ENCODE peak calls at places on chromosome 5, in nine cellular contexts. P is C1 segment of cervical spinal cord; E is Panc1; H is midbrain; L is NCI-H748 treated with DMSO at 0.1 percent for 48 hours; J is stimulated activated CD4-positive, alpha-beta T cell treated with anti-CD3 and anti-CD28 coated beads, Interleukin-1b, Interleukin-23, amount 100 ng/mL, for 24 hours; F is HCT116; V is bronchial epithelial cell; G is psoas muscle. T is an unnamed sample.

GRCh38 chr5:153267506-153267905 is 223.0 kb upstream of the GRIA1 start:
- DNase-seq in P (no peak), E (no peak), H (no peak), L (no peak), J (no peak), F (no peak), V (peak; percentile 89), G (no peak), T (no peak)

GRCh38 chr5:66904189-66904588 is 292.4 kb downstream of the CD180 start:
- DNase-seq in P (no peak), E (no peak), H (no peak), L (peak; percentile 12), J (no peak), F (no peak), V (no peak), G (no peak), T (no peak)

GRCh38 chr5:151093476-151093889 is 12.6 kb upstream of the TNIP1 start:
- DNase-seq in P (no peak), E (no peak), H (no peak), L (no peak), J (no peak), F (no peak), V (peak; percentile 96), G (no peak), T (peak; percentile 41)

GRCh38 chr5:9297171-9297570 is 248.7 kb downstream of the SEMA5A start:
- DNase-seq in P (no peak), E (no peak), H (no peak), L (no peak), J (no peak), F (no peak), V (peak; percentile 13), G (no peak), T (no peak)

GRCh38 chr5:2989517-2989916 is 238.0 kb upstream of the IRX2 start:
- DNase-seq in P (no peak), E (no peak), H (no peak), L (peak; percentile 88), J (no peak), F (no peak), V (no peak), G (no peak), T (no peak)

GRCh38 chr5:32419791-32420190 is 24.7 kb downstream of the ZFR start:
- DNase-seq in P (no peak), E (no peak), H (peak; percentile 20), L (no peak), J (no peak), F (no peak), V (no peak), G (peak; percentile 29), T (peak; percentile 13)

GRCh38 chr5:173907284-173907683 is 19.1 kb downstream of the CPEB4 start:
- DNase-seq in P (no peak), E (no peak), H (no peak), L (no peak), J (no peak), F (no peak), V (no peak), G (no peak), T (no peak)

GRCh38 chr5:2685651-2686050 is 65.8 kb downstream of the IRX2 start:
- DNase-seq in P (no peak), E (no peak), H (no peak), L (no peak), J (no peak), F (no peak), V (peak; percentile 92), G (no peak), T (peak; percentile 14)

GRCh38 chr5:95725071-95725820 is 5.9 kb upstream of the RHOBTB3 start:
- DNase-seq in P (no peak), E (no peak), H (no peak), L (no peak), J (no peak), F (no peak), V (no peak), G (no peak), T (no peak)

GRCh38 chr5:150065346-150065745 is 21.0 kb downstream of the CSF1R start:
- DNase-seq in P (peak; percentile 40), E (no peak), H (no peak), L (no peak), J (no peak), F (no peak), V (no peak), G (peak; percentile 49), T (peak; percentile 52)

GRCh38 chr5:141245250-141245717 is at the start of gene PCDHB15:
- DNase-seq in P (no peak), E (no peak), H (peak; percentile 11), L (peak; percentile 68), J (no peak), F (no peak), V (no peak), G (no peak), T (peak; percentile 21)

GRCh38 chr5:158676642-158677489 is 422.9 kb downstream of the EBF1 start:
- DNase-seq in P (no peak), E (no peak), H (no peak), L (no peak), J (no peak), F (no peak), V (no peak), G (no peak), T (no peak)

GRCh38 chr5:168714046-168714445 is 134.9 kb upstream of the PANK3 start:
- DNase-seq in P (no peak), E (no peak), H (no peak), L (no peak), J (no peak), F (no peak), V (peak; percentile 69), G (no peak), T (no peak)

GRCh38 chr5:128349044-128349629 is 188.9 kb downstream of the FBN2 start:
- DNase-seq in P (no peak), E (no peak), H (no peak), L (peak; percentile 98), J (no peak), F (peak; percentile 8), V (peak; percentile 96), G (no peak), T (no peak)

GRCh38 chr5:138054863-138055558 is 22.1 kb upstream of the FAM13B start:
- DNase-seq in P (peak; percentile 25), E (no peak), H (peak; percentile 74), L (no peak), J (no peak), F (no peak), V (peak; percentile 31), G (no peak), T (peak; percentile 88)

GRCh38 chr5:10248378-10249260 is 1.1 kb downstream of the ATPSCKMT start:
- DNase-seq in P (no peak), E (no peak), H (no peak), L (no peak), J (no peak), F (no peak), V (no peak), G (no peak), T (no peak)

GRCh38 chr5:120463991-120464626 is at the start of gene PRR16:
- DNase-seq in P (peak; percentile 15), E (no peak), H (peak; percentile 71), L (peak; percentile 11), J (no peak), F (no peak), V (peak; percentile 13), G (peak; percentile 69), T (peak; percentile 37)

GRCh38 chr5:169584998-169585451 is 1.5 kb downstream of the SPDL1 start:
- DNase-seq in P (no peak), E (no peak), H (no peak), L (no peak), J (no peak), F (no peak), V (no peak), G (no peak), T (no peak)

GRCh38 chr5:165232187-165232586 is 1726.8 kb downstream of the MAT2B start:
- DNase-seq in P (no peak), E (no peak), H (no peak), L (no peak), J (no peak), F (no peak), V (no peak), G (no peak), T (no peak)

GRCh38 chr5:168765220-168766037 is 186.3 kb upstream of the PANK3 start:
- DNase-seq in P (no peak), E (no peak), H (no peak), L (no peak), J (no peak), F (no peak), V (no peak), G (no peak), T (no peak)

GRCh38 chr5:104298518-104298917 is 735.9 kb upstream of the NUDT12 start:
- DNase-seq in P (no peak), E (no peak), H (no peak), L (no peak), J (no peak), F (no peak), V (no peak), G (no peak), T (no peak)

GRCh38 chr5:86896916-86897315 is 279.2 kb downstream of the COX7C start:
- DNase-seq in P (no peak), E (no peak), H (no peak), L (no peak), J (no peak), F (no peak), V (no peak), G (no peak), T (no peak)

T was measured in pons.